ENCODE peak calls at places on chromosomes 11 and 22, in five cellular contexts. T is NCI-H1105 treated with DMSO at 0.1 percent for 48 hours, G is GM23338, J is T-helper 1 cell, B is PC-3. V is an unnamed sample.

GRCh38 chr22:41256254-41256897 is 15.6 kb upstream of the CHADL start:
- DNase-seq in J (no peak), G (no peak), T (no peak), B (peak; percentile 82), V (no peak)

GRCh38 chr11:76787271-76787670 is 4.1 kb downstream of the TSKU start:
- DNase-seq in J (no peak), T (no peak), B (no peak), G (no peak), V (no peak)

GRCh38 chr11:64451856-64452255 is 92.9 kb downstream of the RPS6KA4 start:
- DNase-seq in G (no peak), T (no peak), J (no peak), B (no peak), V (no peak)

GRCh38 chr11:26976389-26976788 is 17.5 kb upstream of the FIBIN start:
- DNase-seq in T (no peak), J (no peak), B (peak; percentile 50), G (no peak), V (no peak)

GRCh38 chr22:48553119-48553518 is 1274.6 kb downstream of the BRD1 start:
- DNase-seq in G (no peak), B (no peak), J (no peak), T (no peak), V (no peak)

GRCh38 chr11:113546757-113547507 is 71.7 kb upstream of the DRD2 start:
- DNase-seq in T (no peak), G (no peak), J (no peak), B (peak; percentile 97), V (no peak)

GRCh38 chr11:3933165-3933628 is 77.7 kb downstream of the STIM1 start:
- DNase-seq in T (no peak), B (no peak), G (no peak), J (no peak), V (no peak)

GRCh38 chr11:32435947-32436750 is 810 bp upstream of the WT1 start:
- DNase-seq in J (no peak), B (no peak), G (peak; percentile 65), T (no peak), V (no peak)

GRCh38 chr11:113977071-113977490 is 2.2 kb downstream of the HTR3A start:
- DNase-seq in T (no peak), B (no peak), G (no peak), J (no peak), V (no peak)

GRCh38 chr11:8087185-8087584 is 6.2 kb downstream of the TUB start:
- DNase-seq in G (peak; percentile 65), J (no peak), B (no peak), T (no peak), V (no peak)

GRCh38 chr11:128029219-128029722 is 558.1 kb downstream of the ETS1 start:
- DNase-seq in T (peak; percentile 52), B (no peak), G (no peak), J (no peak), V (no peak)

GRCh38 chr11:76783901-76784813 is 1.0 kb downstream of the TSKU start:
- DNase-seq in B (peak; percentile 80), T (peak; percentile 26), G (peak; percentile 94), J (no peak), V (peak; percentile 35)

GRCh38 chr11:131052367-131052766 is 136.1 kb upstream of the SNX19 start:
- DNase-seq in B (no peak), T (no peak), G (no peak), J (no peak), V (no peak)

GRCh38 chr11:37026741-37027140 is 428.7 kb upstream of the RAG2 start:
- DNase-seq in G (no peak), T (no peak), B (no peak), J (no peak), V (no peak)